ENCODE peak calls at places on chromosome 21, in four cellular contexts. K is tibial nerve, O is dorsolateral prefrontal cortex, B is psoas muscle. C is an unnamed sample.

GRCh38 chr21:36932417-36932816 is 34.1 kb downstream of the HLCS start:
- DNase-seq in K (no peak), O (no peak), B (no peak), C (no peak)

GRCh38 chr21:46002841-46003574 is 21.4 kb downstream of the COL6A1 start:
- DNase-seq in K (no peak), O (peak; percentile 11), B (peak; percentile 51), C (no peak)

GRCh38 chr21:37445228-37445627 is 78.7 kb downstream of the DYRK1A start:
- DNase-seq in K (no peak), O (no peak), B (no peak), C (no peak)

GRCh38 chr21:46206163-46207005 is 22.1 kb upstream of the SPATC1L start:
- DNase-seq in K (no peak), O (no peak), B (peak; percentile 41), C (no peak)

GRCh38 chr21:24045775-24046215 is 1561.5 kb downstream of the MRPL39 start:
- DNase-seq in K (peak; percentile 68), O (peak; percentile 100), B (peak; percentile 72), C (peak; percentile 67)

GRCh38 chr21:32712043-32712442 is 15.8 kb downstream of the SYNJ1 start:
- DNase-seq in K (no peak), O (no peak), B (no peak), C (no peak)

GRCh38 chr21:46194374-46195334 is 10.4 kb upstream of the SPATC1L start:
- DNase-seq in K (no peak), O (peak; percentile 5), B (no peak), C (peak; percentile 9)

GRCh38 chr21:18725653-18726052 is 322.1 kb upstream of the TMPRSS15 start:
- DNase-seq in K (no peak), O (no peak), B (no peak), C (no peak)

GRCh38 chr21:36658926-36659325 is 40.0 kb upstream of the SIM2 start:
- DNase-seq in K (no peak), O (no peak), B (no peak), C (no peak)

GRCh38 chr21:20031807-20032206 is 966.4 kb upstream of the NCAM2 start:
- DNase-seq in K (no peak), O (no peak), B (no peak), C (no peak)

GRCh38 chr21:33266050-33266783 is at the start of gene IL10RB:
- DNase-seq in K (peak; percentile 59), O (peak; percentile 49), B (peak; percentile 82), C (peak; percentile 71)

GRCh38 chr21:16570196-16570595 is 840.4 kb downstream of the USP25 start:
- DNase-seq in K (no peak), O (no peak), B (no peak), C (no peak)

GRCh38 chr21:33578959-33579542 is 9.4 kb downstream of the DONSON start:
- DNase-seq in K (no peak), O (no peak), B (no peak), C (no peak)

GRCh38 chr21:36415375-36415774 is 30.2 kb downstream of the CHAF1B start:
- DNase-seq in K (no peak), O (no peak), B (no peak), C (no peak)

GRCh38 chr21:34074283-34075098 is 1.1 kb downstream of the MRPS6 start:
- DNase-seq in K (no peak), O (no peak), B (no peak), C (no peak)

GRCh38 chr21:21806711-21807597 is 808.7 kb downstream of the NCAM2 start:
- DNase-seq in K (no peak), O (no peak), B (no peak), C (no peak)

GRCh38 chr21:33042812-33043211 is 17.1 kb downstream of the OLIG2 start:
- DNase-seq in K (no peak), O (no peak), B (no peak), C (no peak)

GRCh38 chr21:29547998-29548397 is 249.3 kb downstream of the BACH1 start:
- DNase-seq in K (no peak), O (no peak), B (no peak), C (no peak)

GRCh38 chr21:45934570-45934969 is 47.0 kb upstream of the COL6A1 start:
- DNase-seq in K (no peak), O (no peak), B (peak; percentile 28), C (no peak)

GRCh38 chr21:29524055-29524454 is 225.3 kb downstream of the BACH1 start:
- DNase-seq in K (no peak), O (no peak), B (no peak), C (no peak)

GRCh38 chr21:33950425-33951079 is 34.9 kb upstream of the ATP5PO start:
- DNase-seq in K (no peak), O (no peak), B (no peak), C (no peak)

GRCh38 chr21:25638634-25639166 is 358 bp upstream of the JAM2 start:
- DNase-seq in K (no peak), O (no peak), B (no peak), C (no peak)

GRCh38 chr21:30340714-30341573 is 3.5 kb upstream of the KRTAP27-1 start:
- DNase-seq in K (peak; percentile 51), O (peak; percentile 58), B (no peak), C (peak; percentile 51)

GRCh38 chr21:29904359-29905282 is 35.2 kb downstream of the GRIK1 start:
- DNase-seq in K (no peak), O (no peak), B (no peak), C (no peak)

GRCh38 chr21:35508389-35508888 is 459.3 kb upstream of the RUNX1 start:
- DNase-seq in K (peak; percentile 67), O (peak; percentile 47), B (peak; percentile 71), C (no peak)

GRCh38 chr21:45994086-45994661 is 12.6 kb downstream of the COL6A1 start:
- DNase-seq in K (no peak), O (peak; percentile 8), B (peak; percentile 53), C (peak; percentile 7)

GRCh38 chr21:38839370-38839681 is 33.6 kb downstream of the ETS2 start:
- DNase-seq in K (no peak), O (no peak), B (no peak), C (no peak)
- H3K27ac ChIP-seq in K (no peak overlapping the region), O (no peak overlapping the region), B (no peak overlapping the region), C (no peak overlapping the region)

DNA sequence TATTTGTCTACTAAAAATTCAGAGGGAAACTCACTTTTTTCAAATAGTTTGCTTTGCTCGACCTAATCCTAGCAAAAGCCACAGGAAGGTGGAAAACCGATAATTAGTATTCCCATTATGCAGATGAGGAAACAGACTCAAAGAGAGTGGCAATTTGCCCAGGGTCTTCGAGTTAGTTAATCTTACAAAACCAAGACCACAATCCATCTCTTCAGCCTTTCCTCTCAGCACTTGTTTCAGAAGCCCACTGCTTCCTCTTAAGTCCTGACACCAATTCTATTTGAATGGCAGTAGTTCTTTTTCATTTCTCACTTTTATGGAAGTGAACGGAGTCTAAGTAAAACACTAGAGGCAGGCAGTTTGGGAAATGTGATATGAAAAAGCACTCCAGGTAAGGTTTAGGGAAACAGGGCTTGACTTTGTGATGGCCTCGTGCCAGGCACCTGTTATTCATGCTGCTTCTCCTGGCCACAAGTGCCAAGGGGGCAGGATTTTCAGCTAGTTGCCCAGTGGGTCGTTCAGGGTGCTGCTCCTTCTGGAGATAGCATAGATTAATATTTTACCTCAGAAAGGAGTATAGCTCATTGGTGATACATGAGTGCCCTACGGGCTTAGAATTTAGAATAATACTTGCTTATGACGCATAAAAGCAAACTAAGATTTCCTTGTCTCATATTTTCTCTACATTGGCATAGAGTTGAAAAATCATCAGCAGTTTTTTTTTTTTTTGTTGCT is 76.6 kb upstream of the NRIP1 start:
- DNase-seq in K (no peak), O (no peak), B (no peak), C (peak; percentile 93)
- H3K4me3 ChIP-seq in K (no peak overlapping the region), O (no peak overlapping the region), B (no peak overlapping the region), C (no peak overlapping the region)

GRCh38 chr21:26962516-26963305 is 4.2 kb downstream of the ADAMTS5 start:
- DNase-seq in K (no peak), O (no peak), B (no peak), C (no peak)

GRCh38 chr21:26966360-26966977 is 419 bp downstream of the ADAMTS5 start:
- DNase-seq in K (no peak), O (no peak), B (no peak), C (peak; percentile 13)

GRCh38 chr21:26965091-26965566 is 1.8 kb downstream of the ADAMTS5 start:
- DNase-seq in K (no peak), O (no peak), B (no peak), C (no peak)

GRCh38 chr21:26965567-26966359 is 1.1 kb downstream of the ADAMTS5 start:
- DNase-seq in K (no peak), O (no peak), B (peak; percentile 79), C (peak; percentile 24)

DNA sequence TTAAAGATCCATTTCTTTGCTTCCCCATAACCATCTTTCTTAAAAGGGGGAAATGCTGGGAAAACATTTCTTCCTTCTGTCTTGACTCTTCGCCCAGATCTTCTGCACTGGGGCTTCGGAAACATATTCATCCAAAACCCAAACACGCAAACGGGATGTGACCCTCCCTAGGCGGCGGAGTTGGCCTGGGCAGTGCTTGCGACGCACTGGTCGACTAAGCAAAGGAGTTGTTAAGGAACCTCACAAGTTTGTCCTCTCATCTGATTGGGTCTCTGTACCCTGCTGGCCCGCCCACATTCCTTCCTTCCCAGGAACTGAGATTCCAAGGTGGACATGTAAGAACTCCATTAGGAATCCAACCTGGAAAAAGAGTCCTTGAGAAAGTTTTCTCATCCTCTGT is 2.5 kb downstream of the ADAMTS5 start:
- DNase-seq in K (no peak), O (no peak), B (peak; percentile 85), C (peak; percentile 17)
- H3K27ac ChIP-seq in K (peak overlapping the region; percentile 74), O (no peak overlapping the region), B (peak overlapping the region; percentile 64), C (no peak overlapping the region)

GRCh38 chr21:42685954-42686500 is 32.6 kb downstream of the PDE9A start:
- DNase-seq in K (no peak), O (no peak), B (peak; percentile 27), C (no peak)

GRCh38 chr21:42682661-42683060 is 29.2 kb downstream of the PDE9A start:
- DNase-seq in K (no peak), O (no peak), B (no peak), C (no peak)

GRCh38 chr21:42683371-42684108 is 30.1 kb downstream of the PDE9A start:
- DNase-seq in K (no peak), O (no peak), B (peak; percentile 35), C (no peak)

GRCh38 chr21:42685036-42685435 is 31.6 kb downstream of the PDE9A start:
- DNase-seq in K (no peak), O (no peak), B (peak; percentile 50), C (no peak)

GRCh38 chr21:42684109-42684916 is 30.9 kb downstream of the PDE9A start:
- DNase-seq in K (no peak), O (no peak), B (peak; percentile 53), C (no peak)
- H3K4me3 ChIP-seq in K (no peak overlapping the region), O (no peak overlapping the region), B (no peak overlapping the region), C (no peak overlapping the region)

DNA sequence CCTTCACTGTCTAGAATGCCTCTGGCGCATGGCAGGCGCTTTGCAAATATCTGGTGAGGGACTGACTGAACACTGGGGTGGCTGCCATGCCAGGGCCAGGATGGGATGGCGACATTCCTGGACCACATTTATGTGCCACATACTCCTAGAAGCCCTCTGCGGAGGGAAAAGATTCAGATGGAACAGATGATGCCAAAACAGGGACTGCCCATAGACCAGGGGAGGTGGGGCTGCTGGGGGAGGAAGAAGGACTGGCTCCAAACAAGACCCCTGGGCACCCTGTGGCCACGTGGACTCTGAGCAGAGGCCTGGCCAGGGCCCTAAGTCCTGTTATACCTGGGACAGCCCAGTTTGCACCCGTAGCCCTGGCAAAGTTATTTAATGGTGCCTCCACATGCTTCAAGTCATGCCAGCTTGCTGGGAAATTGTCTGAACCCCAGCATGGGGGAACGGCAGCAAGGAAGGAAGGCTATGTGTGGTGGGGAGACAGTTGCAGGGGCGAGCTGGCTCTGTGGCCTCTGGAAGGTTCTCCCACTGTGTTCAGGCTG is 44.1 kb downstream of the UMODL1 start:
- DNase-seq in K (no peak), O (no peak), B (peak; percentile 36), C (no peak)
- H3K27ac ChIP-seq in K (no peak overlapping the region), O (no peak overlapping the region), B (no peak overlapping the region), C (no peak overlapping the region)

GRCh38 chr21:43658094-43658725 is 1.1 kb downstream of the HSF2BP start:
- DNase-seq in K (no peak), O (no peak), B (no peak), C (no peak)
- H3K4me3 ChIP-seq in K (no peak overlapping the region), O (no peak overlapping the region), B (no peak overlapping the region), C (no peak overlapping the region)